ENCODE peak calls at places on chromosomes 3 and 15, in five cellular contexts. One of them, this sample, is unnamed.

GRCh38 chr3:119681279-119681678 is 4.1 kb upstream of the COX17 start:
- DNase-seq in SK-N-SH: peak
- DNase-seq in GM23248: peak
- DNase-seq in HCT116: peak
- DNase-seq in IMR-90: peak
- DNase-seq in this sample: no peak

GRCh38 chr3:177358968-177359600 is 161.8 kb upstream of the TBL1XR1 start:
- DNase-seq in GM23248: peak
- DNase-seq in SK-N-SH: peak
- DNase-seq in IMR-90: no peak
- DNase-seq in HCT116: peak
- DNase-seq in this sample: peak

GRCh38 chr15:49507261-49507660 is 84.2 kb downstream of the FGF7 start:
- DNase-seq in IMR-90: peak
- DNase-seq in GM23248: no peak
- DNase-seq in SK-N-SH: no peak
- DNase-seq in HCT116: no peak
- DNase-seq in this sample: no peak

GRCh38 chr15:94924971-94925593 is 693.7 kb downstream of the MCTP2 start:
- DNase-seq in GM23248: no peak
- DNase-seq in IMR-90: no peak
- DNase-seq in HCT116: no peak
- DNase-seq in SK-N-SH: no peak
- DNase-seq in this sample: no peak

GRCh38 chr3:172622916-172623700 is 87.8 kb downstream of the NCEH1 start:
- DNase-seq in IMR-90: peak
- DNase-seq in HCT116: no peak
- DNase-seq in SK-N-SH: peak
- DNase-seq in GM23248: peak
- DNase-seq in this sample: peak

GRCh38 chr3:122353215-122353614 is 28.2 kb downstream of the CSTA start:
- DNase-seq in GM23248: peak
- DNase-seq in SK-N-SH: peak
- DNase-seq in HCT116: no peak
- DNase-seq in IMR-90: no peak
- DNase-seq in this sample: no peak

GRCh38 chr15:62739082-62739481 is 303.5 kb upstream of the TPM1 start:
- DNase-seq in IMR-90: peak
- DNase-seq in GM23248: peak
- DNase-seq in HCT116: peak
- DNase-seq in SK-N-SH: no peak
- DNase-seq in this sample: no peak

GRCh38 chr3:120823156-120823555 is 80.6 kb downstream of the GTF2E1 start:
- DNase-seq in HCT116: no peak
- DNase-seq in SK-N-SH: no peak
- DNase-seq in IMR-90: peak
- DNase-seq in GM23248: peak
- DNase-seq in this sample: no peak

GRCh38 chr3:129425213-129425612 is 3.2 kb downstream of the EFCAB12 start:
- DNase-seq in GM23248: no peak
- DNase-seq in IMR-90: no peak
- DNase-seq in HCT116: no peak
- DNase-seq in SK-N-SH: no peak
- DNase-seq in this sample: no peak

GRCh38 chr3:138360272-138361192 is 12.2 kb downstream of the MRAS start:
- DNase-seq in GM23248: no peak
- DNase-seq in SK-N-SH: no peak
- DNase-seq in HCT116: no peak
- DNase-seq in IMR-90: no peak
- DNase-seq in this sample: no peak

GRCh38 chr3:142574665-142575064 is 3.9 kb downstream of the ATR start:
- DNase-seq in GM23248: no peak
- DNase-seq in SK-N-SH: no peak
- DNase-seq in IMR-90: no peak
- DNase-seq in HCT116: no peak
- DNase-seq in this sample: peak

GRCh38 chr3:188111002-188111584 is 42.9 kb upstream of the LPP start:
- DNase-seq in SK-N-SH: no peak
- DNase-seq in IMR-90: no peak
- DNase-seq in GM23248: no peak
- DNase-seq in HCT116: no peak
- DNase-seq in this sample: no peak

GRCh38 chr3:9669720-9670432 is 20.6 kb downstream of the MTMR14 start:
- DNase-seq in IMR-90: no peak
- DNase-seq in SK-N-SH: peak
- DNase-seq in GM23248: peak
- DNase-seq in HCT116: no peak
- DNase-seq in this sample: no peak

GRCh38 chr15:34795267-34796081 is at the start of gene ACTC1:
- DNase-seq in GM23248: peak
- DNase-seq in IMR-90: peak
- DNase-seq in HCT116: no peak
- DNase-seq in SK-N-SH: no peak
- DNase-seq in this sample: no peak

GRCh38 chr3:116153174-116153573 is 292.1 kb downstream of the LSAMP start:
- DNase-seq in IMR-90: peak
- DNase-seq in SK-N-SH: no peak
- DNase-seq in HCT116: no peak
- DNase-seq in GM23248: peak
- DNase-seq in this sample: no peak

GRCh38 chr15:70217246-70218160 is 119.8 kb upstream of the TLE3 start:
- DNase-seq in GM23248: no peak
- DNase-seq in SK-N-SH: peak
- DNase-seq in IMR-90: no peak
- DNase-seq in HCT116: no peak
- DNase-seq in this sample: no peak

GRCh38 chr3:98110191-98110908 is 20.2 kb upstream of the OR5H1 start:
- DNase-seq in GM23248: no peak
- DNase-seq in HCT116: no peak
- DNase-seq in SK-N-SH: no peak
- DNase-seq in IMR-90: no peak
- DNase-seq in this sample: peak

GRCh38 chr15:59918994-59919951 is 84.8 kb upstream of the FOXB1 start:
- DNase-seq in SK-N-SH: no peak
- DNase-seq in GM23248: peak
- DNase-seq in HCT116: no peak
- DNase-seq in IMR-90: peak
- DNase-seq in this sample: no peak

GRCh38 chr15:27137127-27137526 is 166.1 kb downstream of the GABRG3 start:
- DNase-seq in SK-N-SH: no peak
- DNase-seq in GM23248: no peak
- DNase-seq in IMR-90: no peak
- DNase-seq in HCT116: no peak
- DNase-seq in this sample: no peak

GRCh38 chr3:34364345-34364744 is 565.9 kb downstream of the PDCD6IP start:
- DNase-seq in GM23248: no peak
- DNase-seq in SK-N-SH: no peak
- DNase-seq in HCT116: no peak
- DNase-seq in IMR-90: no peak
- DNase-seq in this sample: no peak

GRCh38 chr3:113270096-113270495 is 58.7 kb downstream of the BOC start:
- DNase-seq in SK-N-SH: no peak
- DNase-seq in GM23248: no peak
- DNase-seq in IMR-90: peak
- DNase-seq in HCT116: no peak
- DNase-seq in this sample: no peak

GRCh38 chr3:46293991-46294833 is 52.0 kb downstream of the CCR3 start:
- DNase-seq in IMR-90: no peak
- DNase-seq in SK-N-SH: no peak
- DNase-seq in HCT116: no peak
- DNase-seq in GM23248: no peak
- DNase-seq in this sample: no peak

GRCh38 chr15:89378699-89379422 is 44.2 kb upstream of the POLG start:
- DNase-seq in HCT116: no peak
- DNase-seq in SK-N-SH: no peak
- DNase-seq in GM23248: no peak
- DNase-seq in IMR-90: no peak
- DNase-seq in this sample: no peak
- H3K4me3 ChIP-seq in HCT116: no peak
- H3K4me3 ChIP-seq in SK-N-SH: no peak
- H3K4me3 ChIP-seq in GM23248: peak
- H3K4me3 ChIP-seq in IMR-90: no peak
- H3K4me3 ChIP-seq in this sample: no peak

DNA sequence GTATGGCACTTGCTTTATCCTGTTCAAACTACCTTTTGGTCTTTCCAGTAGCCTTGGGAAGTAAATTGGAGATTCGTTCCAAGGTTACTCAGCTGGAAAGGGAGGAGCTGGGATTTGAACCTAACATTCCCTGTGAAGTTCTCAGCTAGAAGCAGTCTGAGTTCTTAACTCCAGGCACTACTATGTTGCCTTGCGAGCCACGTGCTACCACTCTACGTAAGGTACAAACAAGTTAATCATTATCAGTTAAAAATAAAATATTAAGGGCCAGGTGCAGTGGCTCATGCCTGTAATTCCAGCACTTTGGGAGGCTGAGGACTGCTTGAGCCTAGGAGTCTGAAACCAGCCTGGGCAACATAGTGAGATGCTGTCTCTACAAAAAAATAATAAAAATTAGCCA is 30.7 kb upstream of the CDCP1 start:
- DNase-seq in HCT116: no peak
- DNase-seq in SK-N-SH: no peak
- DNase-seq in GM23248: no peak
- DNase-seq in IMR-90: no peak
- DNase-seq in this sample: no peak
- H3K4me3 ChIP-seq in HCT116: no peak
- H3K4me3 ChIP-seq in SK-N-SH: no peak
- H3K4me3 ChIP-seq in GM23248: no peak
- H3K4me3 ChIP-seq in IMR-90: no peak
- H3K4me3 ChIP-seq in this sample: no peak

DNA sequence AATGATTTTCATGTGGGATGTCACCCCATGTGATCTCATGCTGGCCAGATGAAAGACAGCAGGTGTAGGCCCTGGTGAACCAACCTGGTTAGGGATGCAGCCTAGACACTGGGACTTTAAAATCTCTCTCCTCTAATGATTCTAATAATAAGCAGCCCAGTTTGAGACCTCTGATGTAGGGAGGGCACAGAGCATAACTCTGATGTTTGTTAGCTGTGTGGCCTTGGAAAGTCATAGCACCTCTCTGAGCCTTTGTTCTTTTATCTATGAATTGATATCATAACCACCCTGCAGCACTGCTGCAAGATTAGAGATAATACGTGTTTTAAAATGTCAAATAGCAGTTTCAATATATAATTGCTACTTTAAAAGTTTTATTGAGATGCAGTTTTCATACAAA is 106.0 kb downstream of the RPL22L1 start:
- DNase-seq in IMR-90: no peak
- DNase-seq in SK-N-SH: no peak
- DNase-seq in HCT116: no peak
- DNase-seq in GM23248: no peak
- DNase-seq in this sample: no peak
- H3K4me3 ChIP-seq in IMR-90: no peak
- H3K4me3 ChIP-seq in SK-N-SH: no peak
- H3K4me3 ChIP-seq in HCT116: no peak
- H3K4me3 ChIP-seq in GM23248: no peak
- H3K4me3 ChIP-seq in this sample: no peak

GRCh38 chr3:187102073-187102634 is 37.1 kb downstream of the RPL39L start:
- DNase-seq in SK-N-SH: no peak
- DNase-seq in IMR-90: peak
- DNase-seq in HCT116: no peak
- DNase-seq in GM23248: peak
- DNase-seq in this sample: no peak
- H3K4me3 ChIP-seq in SK-N-SH: peak
- H3K4me3 ChIP-seq in IMR-90: peak
- H3K4me3 ChIP-seq in HCT116: peak
- H3K4me3 ChIP-seq in GM23248: peak
- H3K4me3 ChIP-seq in this sample: no peak

DNA sequence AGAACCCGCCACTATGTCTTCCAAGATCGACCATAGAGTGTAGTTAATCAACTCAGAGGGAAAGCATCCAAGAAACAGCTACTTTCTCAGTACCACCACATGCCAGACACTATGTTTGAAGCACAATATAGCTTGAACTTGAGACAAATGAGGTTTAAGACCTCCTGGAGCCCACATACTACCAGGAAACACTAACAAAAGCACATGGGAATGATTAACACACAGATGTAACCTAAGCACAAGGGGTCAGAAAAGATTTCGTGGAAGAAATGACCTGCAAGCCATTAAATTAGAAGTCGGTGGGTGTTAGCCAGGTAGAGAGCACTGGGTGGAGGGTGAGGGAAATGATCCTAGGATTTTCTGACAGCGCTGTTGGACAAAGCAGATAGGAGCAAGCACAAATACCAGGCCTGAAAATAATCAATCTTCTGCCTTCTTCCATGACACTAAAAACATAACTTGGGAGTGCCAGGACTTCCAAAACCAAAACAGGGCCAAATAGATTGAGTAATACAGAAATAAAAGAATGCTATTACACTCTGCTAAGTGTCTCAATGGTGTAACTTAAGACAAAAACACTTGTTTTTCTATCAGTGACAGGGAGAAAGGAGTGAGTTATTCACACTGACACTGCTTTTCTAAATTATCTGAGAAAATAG is 213.7 kb downstream of the FOXP1 start:
- DNase-seq in GM23248: peak
- DNase-seq in HCT116: no peak
- DNase-seq in IMR-90: peak
- DNase-seq in SK-N-SH: no peak
- DNase-seq in this sample: no peak
- H3K4me3 ChIP-seq in GM23248: no peak
- H3K4me3 ChIP-seq in HCT116: no peak
- H3K4me3 ChIP-seq in IMR-90: no peak
- H3K4me3 ChIP-seq in SK-N-SH: no peak
- H3K4me3 ChIP-seq in this sample: no peak

GRCh38 chr3:38636464-38636863 is 13.0 kb downstream of the SCN5A start:
- DNase-seq in HCT116: no peak
- DNase-seq in GM23248: no peak
- DNase-seq in SK-N-SH: no peak
- DNase-seq in IMR-90: no peak
- DNase-seq in this sample: no peak
- H3K4me3 ChIP-seq in HCT116: no peak
- H3K4me3 ChIP-seq in GM23248: no peak
- H3K4me3 ChIP-seq in SK-N-SH: no peak
- H3K4me3 ChIP-seq in IMR-90: no peak
- H3K4me3 ChIP-seq in this sample: no peak

GRCh38 chr3:107957506-107957905 is 133.3 kb downstream of the CD47 start:
- DNase-seq in HCT116: no peak
- DNase-seq in IMR-90: no peak
- DNase-seq in SK-N-SH: no peak
- DNase-seq in GM23248: peak
- DNase-seq in this sample: no peak
- H3K4me3 ChIP-seq in HCT116: no peak
- H3K4me3 ChIP-seq in IMR-90: peak
- H3K4me3 ChIP-seq in SK-N-SH: no peak
- H3K4me3 ChIP-seq in GM23248: peak
- H3K4me3 ChIP-seq in this sample: no peak

GRCh38 chr3:134487406-134487805 is 1.5 kb downstream of the CEP63 start:
- DNase-seq in HCT116: no peak
- DNase-seq in IMR-90: no peak
- DNase-seq in GM23248: no peak
- DNase-seq in SK-N-SH: peak
- DNase-seq in this sample: no peak
- H3K4me3 ChIP-seq in HCT116: peak
- H3K4me3 ChIP-seq in IMR-90: no peak
- H3K4me3 ChIP-seq in GM23248: peak
- H3K4me3 ChIP-seq in SK-N-SH: peak
- H3K4me3 ChIP-seq in this sample: peak

GRCh38 chr15:74994685-74995084 is 678 bp upstream of the SCAMP5 start:
- DNase-seq in HCT116: no peak
- DNase-seq in GM23248: no peak
- DNase-seq in IMR-90: no peak
- DNase-seq in SK-N-SH: no peak
- DNase-seq in this sample: no peak
- H3K4me3 ChIP-seq in HCT116: no peak
- H3K4me3 ChIP-seq in GM23248: no peak
- H3K4me3 ChIP-seq in IMR-90: no peak
- H3K4me3 ChIP-seq in SK-N-SH: peak
- H3K4me3 ChIP-seq in this sample: no peak